ENCODE peak calls at places on chromosomes 7 and 10, in four cellular contexts. S is Caco-2, O is GM12865, D is mammary epithelial cell. Y is an unnamed sample.

GRCh38 chr10:20672724-20673123 is 224.4 kb downstream of the NEBL start:
- DNase-seq in D (no peak), S (no peak), O (no peak), Y (no peak)

GRCh38 chr7:135938086-135938485 is 39.1 kb downstream of the MTPN start:
- DNase-seq in D (no peak), O (no peak), S (no peak), Y (no peak)

GRCh38 chr7:153772966-153773365 is 279.2 kb upstream of the DPP6 start:
- DNase-seq in D (no peak), S (no peak), O (no peak), Y (no peak)

GRCh38 chr10:113069595-113069994 is 119.5 kb downstream of the TCF7L2 start:
- DNase-seq in D (peak), O (no peak), S (no peak), Y (peak)

GRCh38 chr7:8638076-8638475 is 204.7 kb downstream of the NXPH1 start:
- DNase-seq in S (no peak), D (no peak), O (no peak), Y (no peak)

GRCh38 chr10:52491246-52492000 is 177.3 kb downstream of the DKK1 start:
- DNase-seq in S (no peak), O (no peak), D (peak), Y (no peak)

GRCh38 chr10:115129752-115130151 is 36.6 kb downstream of the ATRNL1 start:
- DNase-seq in D (peak), O (peak), S (no peak), Y (no peak)

GRCh38 chr10:93758911-93759410 is 1.2 kb downstream of the LGI1 start:
- DNase-seq in D (no peak), S (no peak), O (no peak), Y (no peak)

GRCh38 chr7:82257118-82257695 is 186.4 kb downstream of the CACNA2D1 start:
- DNase-seq in O (no peak), D (no peak), S (no peak), Y (no peak)

GRCh38 chr10:62386401-62387320 is 12.5 kb downstream of the ZNF365 start:
- DNase-seq in O (no peak), S (no peak), D (peak), Y (no peak)

GRCh38 chr10:104246981-104247380 is 7.7 kb upstream of the GSTO1 start:
- DNase-seq in D (peak), S (no peak), O (no peak), Y (no peak)

GRCh38 chr10:121553861-121554264 is 44.4 kb downstream of the FGFR2 start:
- DNase-seq in D (peak), S (peak), O (no peak), Y (peak)

GRCh38 chr7:142873281-142873784 is 12.2 kb downstream of the TRPV6 start:
- DNase-seq in D (no peak), O (peak), S (peak), Y (peak)

GRCh38 chr7:139361523-139361922 is 1.8 kb downstream of the LUC7L2 start:
- DNase-seq in O (no peak), S (no peak), D (no peak), Y (no peak)

GRCh38 chr10:129161184-129161583 is 305.9 kb upstream of the MGMT start:
- DNase-seq in O (peak), D (peak), S (no peak), Y (no peak)

GRCh38 chr7:99031496-99031895 is 112.4 kb downstream of the SMURF1 start:
- DNase-seq in D (no peak), O (no peak), S (no peak), Y (no peak)

GRCh38 chr10:63765126-63765525 is 243.9 kb downstream of the REEP3 start:
- DNase-seq in D (peak), S (no peak), O (no peak), Y (no peak)

GRCh38 chr10:62077330-62078015 is 176.0 kb downstream of the ARID5B start:
- DNase-seq in S (no peak), D (no peak), O (no peak), Y (no peak)

GRCh38 chr10:72525277-72525676 is 100.6 kb downstream of the MICU1 start:
- DNase-seq in S (no peak), O (no peak), D (peak), Y (peak)

GRCh38 chr10:34522542-34522941 is 292.6 kb downstream of the PARD3 start:
- DNase-seq in D (no peak), O (peak), S (no peak), Y (no peak)

GRCh38 chr10:110667620-110668343 is 23.6 kb downstream of the RBM20 start:
- DNase-seq in D (no peak), O (no peak), S (no peak), Y (no peak)

GRCh38 chr7:105654994-105655900 is 74.0 kb upstream of the EFCAB10 start:
- DNase-seq in S (peak), O (no peak), D (peak), Y (no peak)

GRCh38 chr7:19397917-19398316 is 252.7 kb upstream of the FERD3L start:
- DNase-seq in S (no peak), D (peak), O (peak), Y (no peak)

GRCh38 chr10:6778992-6779701 is 199.1 kb upstream of the PRKCQ start:
- DNase-seq in D (peak), S (no peak), O (no peak), Y (peak)

GRCh38 chr7:51080622-51081269 is 235.9 kb downstream of the COBL start:
- DNase-seq in D (no peak), S (no peak), O (no peak), Y (no peak)

GRCh38 chr7:88759216-88759955 is at the start of gene ZNF804B:
- DNase-seq in O (no peak), S (no peak), D (no peak), Y (no peak)

GRCh38 chr10:277963-278362 is 142.7 kb downstream of the ZMYND11 start:
- DNase-seq in D (no peak), O (no peak), S (no peak), Y (no peak)

GRCh38 chr7:105389889-105390288 is 1.2 kb upstream of the SRPK2 start:
- DNase-seq in D (no peak), O (no peak), S (no peak), Y (no peak)

GRCh38 chr10:113558336-113558735 is 5.5 kb downstream of the HABP2 start:
- DNase-seq in D (no peak), O (no peak), S (no peak), Y (no peak)

GRCh38 chr10:102449321-102450123 is 1.8 kb downstream of the C10orf95 start:
- DNase-seq in O (peak), D (peak), S (peak), Y (peak)

GRCh38 chr7:45685619-45686240 is 111.6 kb downstream of the ADCY1 start:
- DNase-seq in S (peak), O (no peak), D (no peak), Y (no peak)

GRCh38 chr7:109092268-109092667 is 522.6 kb downstream of the DNAJB9 start:
- DNase-seq in O (no peak), D (no peak), S (no peak), Y (no peak)
- TF ChIP-seq CTCF in O (no peak), D (no peak), S (no peak), Y (no peak)

GRCh38 chr10:87702973-87703294 is 43.3 kb downstream of the PAPSS2 start:
- DNase-seq in O (no peak), S (no peak), D (no peak), Y (no peak)
- TF ChIP-seq CTCF in O (no peak), S (no peak), D (no peak), Y (no peak)

DNA sequence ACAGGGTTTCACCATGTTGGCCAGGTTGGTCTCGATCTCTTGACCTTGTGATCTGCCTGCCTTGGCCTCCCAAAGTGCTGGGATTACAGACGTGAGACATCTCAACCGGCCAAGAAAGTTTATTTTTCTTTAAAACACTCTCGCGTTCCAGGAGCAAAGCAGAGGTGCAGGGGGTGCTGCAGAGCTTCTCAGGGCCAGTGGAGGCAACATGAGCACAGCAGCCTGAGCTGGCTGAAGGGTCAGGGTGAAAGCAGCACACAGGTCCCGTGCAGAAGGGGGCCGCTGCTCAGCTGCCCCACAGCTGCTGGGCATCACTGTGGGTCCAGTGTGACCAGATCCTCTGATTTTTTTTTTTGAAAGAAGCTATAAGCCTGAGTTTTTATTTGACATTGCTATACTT is 46.1 kb downstream of the EPHB4 start:
- DNase-seq in O (no peak), S (no peak), D (no peak), Y (no peak)
- TF ChIP-seq CTCF in O (no peak), S (no peak), D (no peak), Y (no peak)

GRCh38 chr10:108877130-108877529 is 1046.2 kb downstream of the XPNPEP1 start:
- DNase-seq in D (no peak), S (no peak), O (no peak), Y (no peak)

GRCh38 chr10:108868881-108869280 is 1054.4 kb downstream of the XPNPEP1 start:
- DNase-seq in S (no peak), D (no peak), O (no peak), Y (no peak)

DNA sequence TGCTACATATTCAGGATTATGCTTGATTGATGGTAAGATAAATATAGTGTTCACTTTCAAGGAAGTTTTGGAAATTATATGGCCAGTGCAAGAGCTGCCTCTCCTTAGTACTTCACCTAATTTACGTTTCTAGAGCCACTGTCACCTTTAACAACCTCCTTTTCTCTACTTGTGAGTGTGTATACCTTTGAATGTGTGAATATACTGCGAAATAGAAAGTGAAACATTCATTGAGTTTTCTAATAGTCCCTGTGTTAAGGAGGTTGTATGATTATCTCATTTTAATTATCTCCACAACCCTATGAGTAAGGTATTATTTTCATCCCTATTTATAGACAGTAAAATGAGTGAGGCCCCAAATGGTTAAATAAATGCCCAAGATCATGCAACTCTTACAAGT is 1050.5 kb downstream of the XPNPEP1 start:
- DNase-seq in S (no peak), O (no peak), D (no peak), Y (no peak)
- TF ChIP-seq CTCF in S (no peak), O (no peak), D (no peak), Y (no peak)

Y was measured in Calu3.